ENCODE peak calls at places on chromosome 10, in ten cellular contexts. One of them, this sample, is unnamed.

GRCh38 chr10:116774728-116775151 is 32.4 kb upstream of the HSPA12A start:
- DNase-seq in tibial artery: no peak
- DNase-seq in left lung: no peak
- DNase-seq in brain microvascular endothelial cell: no peak
- DNase-seq in mesenteric fat pad: peak
- DNase-seq in M059J: peak
- DNase-seq in T-helper 2 cell: no peak
- DNase-seq in HTR-8/SVneo: no peak
- DNase-seq in neural crest cell: no peak
- DNase-seq in hippocampal formation: no peak
- DNase-seq in this sample: peak

GRCh38 chr10:91571671-91572070 is 61.2 kb downstream of the PPP1R3C start:
- DNase-seq in left lung: no peak
- DNase-seq in mesenteric fat pad: no peak
- DNase-seq in HTR-8/SVneo: no peak
- DNase-seq in M059J: no peak
- DNase-seq in T-helper 2 cell: no peak
- DNase-seq in brain microvascular endothelial cell: no peak
- DNase-seq in tibial artery: no peak
- DNase-seq in neural crest cell: no peak
- DNase-seq in hippocampal formation: no peak
- DNase-seq in this sample: no peak

GRCh38 chr10:33981301-33981700 is 646.8 kb upstream of the NRP1 start:
- DNase-seq in HTR-8/SVneo: no peak
- DNase-seq in left lung: no peak
- DNase-seq in brain microvascular endothelial cell: no peak
- DNase-seq in tibial artery: no peak
- DNase-seq in mesenteric fat pad: no peak
- DNase-seq in M059J: no peak
- DNase-seq in hippocampal formation: no peak
- DNase-seq in neural crest cell: no peak
- DNase-seq in T-helper 2 cell: no peak
- DNase-seq in this sample: no peak

GRCh38 chr10:108244443-108245228 is 1080.1 kb upstream of the SORCS1 start:
- DNase-seq in mesenteric fat pad: no peak
- DNase-seq in hippocampal formation: no peak
- DNase-seq in HTR-8/SVneo: no peak
- DNase-seq in tibial artery: peak
- DNase-seq in brain microvascular endothelial cell: no peak
- DNase-seq in neural crest cell: no peak
- DNase-seq in M059J: peak
- DNase-seq in T-helper 2 cell: no peak
- DNase-seq in left lung: no peak
- DNase-seq in this sample: no peak

GRCh38 chr10:101770331-101771215 is 5.3 kb downstream of the FGF8 start:
- DNase-seq in brain microvascular endothelial cell: no peak
- DNase-seq in neural crest cell: no peak
- DNase-seq in T-helper 2 cell: no peak
- DNase-seq in tibial artery: no peak
- DNase-seq in HTR-8/SVneo: no peak
- DNase-seq in M059J: no peak
- DNase-seq in left lung: no peak
- DNase-seq in hippocampal formation: no peak
- DNase-seq in mesenteric fat pad: peak
- DNase-seq in this sample: peak

GRCh38 chr10:613217-613616 is 76.3 kb downstream of the DIP2C start:
- DNase-seq in M059J: no peak
- DNase-seq in HTR-8/SVneo: no peak
- DNase-seq in left lung: peak
- DNase-seq in brain microvascular endothelial cell: no peak
- DNase-seq in tibial artery: peak
- DNase-seq in mesenteric fat pad: no peak
- DNase-seq in hippocampal formation: no peak
- DNase-seq in neural crest cell: no peak
- DNase-seq in T-helper 2 cell: no peak
- DNase-seq in this sample: no peak

GRCh38 chr10:71293446-71294090 is 25.5 kb upstream of the SLC29A3 start:
- DNase-seq in neural crest cell: no peak
- DNase-seq in hippocampal formation: no peak
- DNase-seq in mesenteric fat pad: no peak
- DNase-seq in M059J: no peak
- DNase-seq in HTR-8/SVneo: no peak
- DNase-seq in T-helper 2 cell: no peak
- DNase-seq in left lung: no peak
- DNase-seq in brain microvascular endothelial cell: no peak
- DNase-seq in tibial artery: no peak
- DNase-seq in this sample: no peak

GRCh38 chr10:76540786-76541185 is 1096.8 kb downstream of the KCNMA1 start:
- DNase-seq in M059J: no peak
- DNase-seq in HTR-8/SVneo: no peak
- DNase-seq in mesenteric fat pad: no peak
- DNase-seq in tibial artery: no peak
- DNase-seq in hippocampal formation: no peak
- DNase-seq in left lung: no peak
- DNase-seq in T-helper 2 cell: no peak
- DNase-seq in brain microvascular endothelial cell: no peak
- DNase-seq in neural crest cell: no peak
- DNase-seq in this sample: no peak

GRCh38 chr10:131044379-131044778 is 267.1 kb downstream of the TCERG1L start:
- DNase-seq in HTR-8/SVneo: no peak
- DNase-seq in mesenteric fat pad: no peak
- DNase-seq in M059J: no peak
- DNase-seq in left lung: no peak
- DNase-seq in hippocampal formation: no peak
- DNase-seq in brain microvascular endothelial cell: no peak
- DNase-seq in neural crest cell: no peak
- DNase-seq in T-helper 2 cell: no peak
- DNase-seq in tibial artery: no peak
- DNase-seq in this sample: no peak

GRCh38 chr10:127243490-127244272 is 47.3 kb upstream of the INSYN2A start:
- DNase-seq in tibial artery: no peak
- DNase-seq in hippocampal formation: peak
- DNase-seq in HTR-8/SVneo: peak
- DNase-seq in neural crest cell: peak
- DNase-seq in left lung: no peak
- DNase-seq in mesenteric fat pad: no peak
- DNase-seq in brain microvascular endothelial cell: peak
- DNase-seq in T-helper 2 cell: no peak
- DNase-seq in M059J: peak
- DNase-seq in this sample: no peak

GRCh38 chr10:94299417-94299816 is 63.3 kb downstream of the NOC3L start:
- DNase-seq in tibial artery: no peak
- DNase-seq in M059J: peak
- DNase-seq in T-helper 2 cell: no peak
- DNase-seq in hippocampal formation: no peak
- DNase-seq in mesenteric fat pad: no peak
- DNase-seq in left lung: no peak
- DNase-seq in brain microvascular endothelial cell: peak
- DNase-seq in HTR-8/SVneo: peak
- DNase-seq in neural crest cell: no peak
- DNase-seq in this sample: no peak

GRCh38 chr10:44042926-44043602 is 341.8 kb downstream of the CXCL12 start:
- DNase-seq in neural crest cell: no peak
- DNase-seq in M059J: no peak
- DNase-seq in mesenteric fat pad: no peak
- DNase-seq in T-helper 2 cell: no peak
- DNase-seq in brain microvascular endothelial cell: no peak
- DNase-seq in left lung: no peak
- DNase-seq in hippocampal formation: no peak
- DNase-seq in HTR-8/SVneo: no peak
- DNase-seq in tibial artery: no peak
- DNase-seq in this sample: no peak

GRCh38 chr10:132644544-132645530 is 107.2 kb downstream of the INPP5A start:
- DNase-seq in HTR-8/SVneo: no peak
- DNase-seq in neural crest cell: no peak
- DNase-seq in brain microvascular endothelial cell: no peak
- DNase-seq in hippocampal formation: no peak
- DNase-seq in T-helper 2 cell: no peak
- DNase-seq in tibial artery: peak
- DNase-seq in M059J: no peak
- DNase-seq in mesenteric fat pad: peak
- DNase-seq in left lung: no peak
- DNase-seq in this sample: peak

GRCh38 chr10:10826125-10826524 is 191.5 kb upstream of the CELF2 start:
- DNase-seq in left lung: no peak
- DNase-seq in T-helper 2 cell: no peak
- DNase-seq in tibial artery: no peak
- DNase-seq in mesenteric fat pad: no peak
- DNase-seq in hippocampal formation: no peak
- DNase-seq in M059J: peak
- DNase-seq in HTR-8/SVneo: peak
- DNase-seq in brain microvascular endothelial cell: peak
- DNase-seq in neural crest cell: no peak
- DNase-seq in this sample: no peak

GRCh38 chr10:4525095-4525494 is 300.9 kb upstream of the AKR1E2 start:
- DNase-seq in mesenteric fat pad: no peak
- DNase-seq in M059J: no peak
- DNase-seq in neural crest cell: no peak
- DNase-seq in HTR-8/SVneo: no peak
- DNase-seq in hippocampal formation: no peak
- DNase-seq in T-helper 2 cell: no peak
- DNase-seq in tibial artery: no peak
- DNase-seq in brain microvascular endothelial cell: no peak
- DNase-seq in left lung: no peak
- DNase-seq in this sample: no peak

GRCh38 chr10:48996-49395 is at the start of gene TUBB8:
- DNase-seq in brain microvascular endothelial cell: no peak
- DNase-seq in HTR-8/SVneo: no peak
- DNase-seq in M059J: no peak
- DNase-seq in left lung: no peak
- DNase-seq in T-helper 2 cell: no peak
- DNase-seq in mesenteric fat pad: no peak
- DNase-seq in hippocampal formation: no peak
- DNase-seq in tibial artery: no peak
- DNase-seq in neural crest cell: no peak
- DNase-seq in this sample: no peak

GRCh38 chr10:68959695-68960524 is 3.9 kb downstream of the DDX21 start:
- DNase-seq in hippocampal formation: no peak
- DNase-seq in brain microvascular endothelial cell: no peak
- DNase-seq in mesenteric fat pad: no peak
- DNase-seq in HTR-8/SVneo: no peak
- DNase-seq in M059J: no peak
- DNase-seq in T-helper 2 cell: no peak
- DNase-seq in left lung: no peak
- DNase-seq in neural crest cell: no peak
- DNase-seq in tibial artery: no peak
- DNase-seq in this sample: no peak

GRCh38 chr10:75428434-75429158 is 2.8 kb upstream of the LRMDA start:
- DNase-seq in brain microvascular endothelial cell: peak
- DNase-seq in tibial artery: no peak
- DNase-seq in neural crest cell: no peak
- DNase-seq in left lung: no peak
- DNase-seq in HTR-8/SVneo: peak
- DNase-seq in T-helper 2 cell: no peak
- DNase-seq in hippocampal formation: no peak
- DNase-seq in mesenteric fat pad: no peak
- DNase-seq in M059J: peak
- DNase-seq in this sample: no peak

GRCh38 chr10:13949844-13950542 is 363.2 kb downstream of the PRPF18 start:
- DNase-seq in HTR-8/SVneo: peak
- DNase-seq in tibial artery: no peak
- DNase-seq in brain microvascular endothelial cell: peak
- DNase-seq in M059J: peak
- DNase-seq in T-helper 2 cell: no peak
- DNase-seq in mesenteric fat pad: no peak
- DNase-seq in neural crest cell: no peak
- DNase-seq in hippocampal formation: no peak
- DNase-seq in left lung: no peak
- DNase-seq in this sample: no peak

GRCh38 chr10:89278034-89278535 is 23.8 kb upstream of the IFIT2 start:
- DNase-seq in hippocampal formation: no peak
- DNase-seq in T-helper 2 cell: no peak
- DNase-seq in brain microvascular endothelial cell: peak
- DNase-seq in left lung: no peak
- DNase-seq in mesenteric fat pad: no peak
- DNase-seq in HTR-8/SVneo: peak
- DNase-seq in neural crest cell: no peak
- DNase-seq in M059J: peak
- DNase-seq in tibial artery: no peak
- DNase-seq in this sample: peak

GRCh38 chr10:85602713-85603112 is 763.9 kb downstream of the GRID1 start:
- DNase-seq in left lung: no peak
- DNase-seq in T-helper 2 cell: no peak
- DNase-seq in brain microvascular endothelial cell: no peak
- DNase-seq in tibial artery: no peak
- DNase-seq in neural crest cell: no peak
- DNase-seq in mesenteric fat pad: no peak
- DNase-seq in hippocampal formation: no peak
- DNase-seq in HTR-8/SVneo: no peak
- DNase-seq in M059J: no peak
- DNase-seq in this sample: no peak

GRCh38 chr10:21494221-21495001 is 31.1 kb downstream of the SKIDA1 start:
- DNase-seq in T-helper 2 cell: no peak
- DNase-seq in HTR-8/SVneo: no peak
- DNase-seq in mesenteric fat pad: no peak
- DNase-seq in M059J: peak
- DNase-seq in hippocampal formation: no peak
- DNase-seq in tibial artery: peak
- DNase-seq in neural crest cell: no peak
- DNase-seq in brain microvascular endothelial cell: no peak
- DNase-seq in left lung: no peak
- DNase-seq in this sample: no peak

GRCh38 chr10:6579193-6579903 is 728 bp downstream of the PRKCQ start:
- DNase-seq in T-helper 2 cell: no peak
- DNase-seq in tibial artery: no peak
- DNase-seq in neural crest cell: no peak
- DNase-seq in brain microvascular endothelial cell: no peak
- DNase-seq in HTR-8/SVneo: no peak
- DNase-seq in mesenteric fat pad: no peak
- DNase-seq in M059J: no peak
- DNase-seq in hippocampal formation: no peak
- DNase-seq in left lung: no peak
- DNase-seq in this sample: no peak

GRCh38 chr10:24901686-24902399 is 50.6 kb downstream of the PRTFDC1 start:
- DNase-seq in hippocampal formation: peak
- DNase-seq in left lung: peak
- DNase-seq in mesenteric fat pad: no peak
- DNase-seq in brain microvascular endothelial cell: peak
- DNase-seq in M059J: peak
- DNase-seq in T-helper 2 cell: no peak
- DNase-seq in tibial artery: no peak
- DNase-seq in HTR-8/SVneo: peak
- DNase-seq in neural crest cell: no peak
- DNase-seq in this sample: no peak

GRCh38 chr10:43859016-43859525 is 210.4 kb upstream of the ZNF32 start:
- DNase-seq in HTR-8/SVneo: no peak
- DNase-seq in M059J: no peak
- DNase-seq in neural crest cell: no peak
- DNase-seq in left lung: no peak
- DNase-seq in hippocampal formation: no peak
- DNase-seq in mesenteric fat pad: no peak
- DNase-seq in brain microvascular endothelial cell: no peak
- DNase-seq in tibial artery: no peak
- DNase-seq in T-helper 2 cell: no peak
- DNase-seq in this sample: no peak

GRCh38 chr10:63972949-63973827 is 452.0 kb downstream of the REEP3 start:
- DNase-seq in mesenteric fat pad: no peak
- DNase-seq in T-helper 2 cell: no peak
- DNase-seq in brain microvascular endothelial cell: no peak
- DNase-seq in neural crest cell: no peak
- DNase-seq in tibial artery: peak
- DNase-seq in M059J: no peak
- DNase-seq in left lung: no peak
- DNase-seq in hippocampal formation: no peak
- DNase-seq in HTR-8/SVneo: no peak
- DNase-seq in this sample: no peak

GRCh38 chr10:122030200-122030552 is 41.2 kb downstream of the TACC2 start:
- DNase-seq in hippocampal formation: no peak
- DNase-seq in tibial artery: no peak
- DNase-seq in left lung: no peak
- DNase-seq in T-helper 2 cell: no peak
- DNase-seq in M059J: no peak
- DNase-seq in neural crest cell: no peak
- DNase-seq in brain microvascular endothelial cell: no peak
- DNase-seq in mesenteric fat pad: no peak
- DNase-seq in HTR-8/SVneo: no peak
- DNase-seq in this sample: no peak

GRCh38 chr10:72133517-72133916 is 45.2 kb upstream of the SPOCK2 start:
- DNase-seq in mesenteric fat pad: no peak
- DNase-seq in HTR-8/SVneo: peak
- DNase-seq in brain microvascular endothelial cell: peak
- DNase-seq in left lung: no peak
- DNase-seq in neural crest cell: no peak
- DNase-seq in hippocampal formation: no peak
- DNase-seq in tibial artery: no peak
- DNase-seq in T-helper 2 cell: no peak
- DNase-seq in M059J: peak
- DNase-seq in this sample: no peak